ENCODE peak calls at places on chromosomes 12 and 14, in ten cellular contexts. L, O, G, J, R, I, Y, Q, F and T are unnamed samples.

GRCh38 chr14:41167040-41167439 is 439.6 kb upstream of the LRFN5 start:
- DNase-seq in L (no peak), O (no peak), G (no peak), J (no peak), R (no peak), I (no peak), Y (no peak), Q (no peak), F (no peak), T (no peak)

GRCh38 chr12:72699362-72699761 is 427.2 kb downstream of the TRHDE start:
- DNase-seq in L (peak), O (no peak), G (no peak), J (no peak), R (no peak), I (no peak), Y (no peak), Q (no peak), F (no peak), T (no peak)

GRCh38 chr12:2409656-2410265 is 357.0 kb downstream of the CACNA1C start:
- DNase-seq in L (no peak), O (no peak), G (no peak), J (no peak), R (no peak), I (no peak), Y (no peak), Q (no peak), F (no peak), T (no peak)

GRCh38 chr12:120376416-120376815 is 7.5 kb upstream of the MSI1 start:
- DNase-seq in L (no peak), O (no peak), G (no peak), J (no peak), R (no peak), I (no peak), Y (no peak), Q (no peak), F (no peak), T (no peak)

GRCh38 chr14:68466491-68466977 is 326.3 kb downstream of the ZFP36L1 start:
- DNase-seq in L (no peak), O (peak), G (peak), J (no peak), R (no peak), I (peak), Y (no peak), Q (no peak), F (no peak), T (no peak)

GRCh38 chr14:95597784-95598204 is 62.9 kb downstream of the GLRX5 start:
- DNase-seq in L (no peak), O (no peak), G (peak), J (no peak), R (peak), I (no peak), Y (no peak), Q (no peak), F (no peak), T (no peak)

GRCh38 chr14:101509730-101510371 is 51.4 kb upstream of the DIO3 start:
- DNase-seq in L (no peak), O (no peak), G (no peak), J (no peak), R (no peak), I (no peak), Y (peak), Q (no peak), F (no peak), T (peak)

GRCh38 chr14:78202178-78202577 is 32.0 kb downstream of the NRXN3 start:
- DNase-seq in L (no peak), O (no peak), G (no peak), J (no peak), R (no peak), I (no peak), Y (no peak), Q (no peak), F (peak), T (no peak)

GRCh38 chr14:68391292-68392014 is 401.4 kb downstream of the ZFP36L1 start:
- DNase-seq in L (no peak), O (no peak), G (no peak), J (no peak), R (no peak), I (no peak), Y (no peak), Q (peak), F (no peak), T (no peak)

DNA sequence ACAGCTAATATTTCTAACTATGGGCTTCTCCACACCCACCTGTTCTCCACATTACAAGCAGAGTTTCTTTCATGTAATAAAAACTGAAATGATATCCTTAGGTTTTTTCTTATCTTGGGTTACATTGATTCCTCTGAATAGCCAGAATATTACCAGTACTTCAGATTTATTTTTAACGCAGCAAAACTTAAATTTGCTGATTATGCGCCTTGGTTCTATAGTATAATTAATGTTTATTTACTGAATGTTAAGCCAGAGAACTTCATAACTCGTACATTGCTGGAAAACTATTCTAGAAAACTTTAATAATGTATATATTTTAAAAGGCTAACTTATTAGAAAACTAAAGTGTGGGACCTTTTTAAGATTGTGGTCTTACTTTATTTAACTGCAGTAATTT is 577.2 kb downstream of the PRKD1 start:
- DNase-seq in L (no peak), O (no peak), G (no peak), J (no peak), R (no peak), I (no peak), Y (no peak), Q (no peak), F (no peak), T (no peak)
- H3K4me3 ChIP-seq in L (no peak), O (no peak), G (no peak), J (no peak), R (no peak), I (no peak), Y (no peak), Q (no peak), F (no peak), T (no peak)

DNA sequence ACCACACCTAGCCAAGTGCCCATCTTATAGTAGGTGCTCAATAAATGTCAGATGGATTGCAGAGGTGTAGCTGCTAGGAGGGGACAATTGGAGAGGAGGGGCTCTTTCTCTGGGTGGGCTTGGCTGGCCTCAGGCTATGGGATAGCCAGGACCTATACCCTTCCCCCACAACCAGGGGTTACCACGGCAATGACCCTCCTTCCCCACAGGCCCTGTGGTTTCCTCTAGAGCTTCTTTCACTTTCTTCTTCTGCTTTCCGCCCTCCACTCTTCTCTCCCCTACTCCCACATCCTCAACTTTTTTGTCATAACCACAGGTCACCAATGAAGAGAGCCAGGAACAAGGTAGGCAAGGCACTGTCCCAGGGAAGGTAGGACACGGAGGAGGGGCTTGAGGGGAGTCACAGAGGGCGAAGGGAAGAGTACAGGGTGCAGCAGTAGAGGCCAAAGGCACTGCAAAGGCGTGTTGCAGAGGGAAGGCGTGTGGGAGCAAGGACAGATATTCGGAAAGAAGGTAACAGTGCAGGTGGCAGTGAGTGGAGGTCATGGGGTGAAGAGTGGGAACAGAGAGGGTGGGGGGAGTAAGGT is 1.9 kb upstream of the ITGB7 start:
- DNase-seq in L (no peak), O (no peak), G (no peak), J (no peak), R (no peak), I (no peak), Y (no peak), Q (no peak), F (peak), T (no peak)
- H3K4me3 ChIP-seq in L (no peak), O (no peak), G (no peak), J (peak), R (no peak), I (no peak), Y (no peak), Q (no peak), F (no peak), T (no peak)

GRCh38 chr14:104687601-104688504 is 1.6 kb upstream of the INF2 start:
- DNase-seq in L (peak), O (no peak), G (no peak), J (no peak), R (no peak), I (no peak), Y (peak), Q (peak), F (no peak), T (peak)
- H3K4me3 ChIP-seq in L (peak), O (peak), G (no peak), J (no peak), R (no peak), I (no peak), Y (peak), Q (no peak), F (no peak), T (no peak)

GRCh38 chr12:116382456-116382902 is 105.0 kb upstream of the MED13L start:
- DNase-seq in L (no peak), O (no peak), G (no peak), J (no peak), R (no peak), I (no peak), Y (no peak), Q (no peak), F (no peak), T (no peak)
- H3K4me3 ChIP-seq in L (peak), O (no peak), G (peak), J (no peak), R (no peak), I (peak), Y (no peak), Q (no peak), F (no peak), T (no peak)

GRCh38 chr14:69882086-69882864 is 3.1 kb downstream of the SMOC1 start:
- DNase-seq in L (peak), O (no peak), G (no peak), J (no peak), R (no peak), I (no peak), Y (no peak), Q (no peak), F (no peak), T (no peak)
- H3K4me3 ChIP-seq in L (no peak), O (no peak), G (no peak), J (no peak), R (peak), I (no peak), Y (no peak), Q (no peak), F (no peak), T (no peak)

GRCh38 chr14:76918176-76918750 is 92.1 kb downstream of the LRRC74A start:
- DNase-seq in L (peak), O (no peak), G (peak), J (no peak), R (peak), I (peak), Y (peak), Q (peak), F (peak), T (peak)
- H3K4me3 ChIP-seq in L (no peak), O (no peak), G (no peak), J (no peak), R (peak), I (peak), Y (peak), Q (no peak), F (no peak), T (no peak)

GRCh38 chr12:89453579-89453978 is 71.0 kb downstream of the GALNT4 start:
- DNase-seq in L (no peak), O (no peak), G (peak), J (no peak), R (no peak), I (peak), Y (no peak), Q (no peak), F (no peak), T (no peak)

GRCh38 chr12:89453121-89453520 is 71.5 kb downstream of the GALNT4 start:
- DNase-seq in L (no peak), O (no peak), G (no peak), J (no peak), R (no peak), I (no peak), Y (no peak), Q (no peak), F (no peak), T (no peak)

GRCh38 chr12:89454080-89454848 is 70.3 kb downstream of the GALNT4 start:
- DNase-seq in L (no peak), O (no peak), G (no peak), J (no peak), R (no peak), I (no peak), Y (no peak), Q (no peak), F (no peak), T (no peak)

GRCh38 chr12:89450922-89451321 is 73.7 kb downstream of the GALNT4 start:
- DNase-seq in L (no peak), O (no peak), G (peak), J (no peak), R (no peak), I (peak), Y (no peak), Q (no peak), F (no peak), T (no peak)

DNA sequence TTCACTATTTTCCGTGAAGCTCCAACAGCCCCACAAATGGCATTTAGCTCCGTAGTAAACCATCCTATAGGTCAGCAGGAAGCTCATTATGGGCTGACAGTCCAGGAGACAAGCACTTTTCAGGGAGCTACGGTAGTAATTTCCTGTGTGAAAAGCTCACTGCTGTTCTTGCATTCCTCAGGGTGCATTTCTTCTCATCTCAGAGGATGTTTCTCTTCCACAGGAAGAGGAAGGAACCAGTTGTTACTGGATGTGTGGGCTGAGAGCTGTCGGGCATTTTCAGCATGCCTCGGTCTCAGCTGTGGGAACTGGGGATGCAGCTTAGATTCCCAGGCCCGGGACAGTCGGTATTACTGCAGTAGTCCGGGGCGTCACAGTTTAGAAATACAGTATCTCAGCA is 72.7 kb downstream of the GALNT4 start:
- DNase-seq in L (peak), O (no peak), G (peak), J (no peak), R (no peak), I (peak), Y (peak), Q (peak), F (no peak), T (no peak)
- H3K4me3 ChIP-seq in L (peak), O (peak), G (no peak), J (no peak), R (no peak), I (no peak), Y (peak), Q (no peak), F (no peak), T (no peak)

GRCh38 chr12:10716704-10717315 is 6.3 kb downstream of the YBX3 start:
- DNase-seq in L (peak), O (no peak), G (peak), J (no peak), R (no peak), I (peak), Y (peak), Q (peak), F (no peak), T (peak)
- H3K4me3 ChIP-seq in L (peak), O (peak), G (peak), J (no peak), R (no peak), I (peak), Y (peak), Q (no peak), F (no peak), T (no peak)

GRCh38 chr14:105167303-105168092 is 1.1 kb downstream of the JAG2 start:
- DNase-seq in L (no peak), O (no peak), G (no peak), J (no peak), R (no peak), I (no peak), Y (no peak), Q (no peak), F (no peak), T (no peak)

GRCh38 chr14:105168979-105169507 is 467 bp upstream of the JAG2 start:
- DNase-seq in L (no peak), O (no peak), G (no peak), J (peak), R (no peak), I (no peak), Y (no peak), Q (no peak), F (no peak), T (peak)

GRCh38 chr14:105168093-105168420 is 519 bp downstream of the JAG2 start:
- DNase-seq in L (no peak), O (no peak), G (no peak), J (no peak), R (no peak), I (no peak), Y (no peak), Q (no peak), F (no peak), T (no peak)

GRCh38 chr14:105169776-105170655 is 1.4 kb upstream of the JAG2 start:
- DNase-seq in L (no peak), O (no peak), G (no peak), J (no peak), R (no peak), I (no peak), Y (no peak), Q (no peak), F (no peak), T (no peak)

DNA sequence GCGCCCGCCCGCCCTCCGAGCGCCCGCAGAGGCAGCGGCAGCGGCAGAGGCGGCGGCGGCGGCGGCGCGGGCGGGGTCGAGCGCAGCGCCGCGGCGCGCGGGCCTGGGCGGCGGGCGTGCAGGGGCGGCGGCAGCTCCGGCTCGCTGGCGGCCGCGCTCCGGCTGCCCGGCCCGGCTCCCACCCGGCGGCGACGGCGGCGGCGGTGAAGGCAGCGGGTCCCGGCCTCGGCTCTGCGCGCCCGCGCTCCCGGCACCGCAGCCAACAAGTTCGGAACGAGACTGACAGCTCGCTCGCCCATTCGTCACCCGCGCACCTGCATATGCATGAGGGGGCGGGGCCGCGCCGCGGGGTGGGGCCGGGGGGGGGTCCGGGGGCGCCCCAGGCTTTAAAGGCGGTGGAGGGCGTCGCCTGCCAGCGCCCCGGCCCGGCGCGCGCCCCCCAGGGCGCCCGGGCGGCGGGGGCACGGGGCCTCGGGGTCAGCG is at the start of gene JAG2:
- DNase-seq in L (peak), O (no peak), G (no peak), J (peak), R (peak), I (no peak), Y (peak), Q (no peak), F (no peak), T (no peak)
- H3K4me3 ChIP-seq in L (peak), O (peak), G (no peak), J (no peak), R (peak), I (no peak), Y (peak), Q (no peak), F (no peak), T (no peak)

GRCh38 chr12:110073049-110073831 is 24.9 kb upstream of the C12orf76 start:
- DNase-seq in L (no peak), O (no peak), G (no peak), J (no peak), R (peak), I (no peak), Y (peak), Q (no peak), F (peak), T (peak)
- H3K4me3 ChIP-seq in L (peak), O (peak), G (peak), J (peak), R (peak), I (peak), Y (peak), Q (peak), F (peak), T (no peak)